ENCODE peak calls at places on chromosome 6, in five cellular contexts. C, R, Z, B and T are unnamed samples.

GRCh38 chr6:154994881-154995240 is 254 bp upstream of the TIAM2 start:
- DNase-seq in C (no peak), R (no peak), Z (no peak), B (no peak), T (no peak)

GRCh38 chr6:38443750-38444149 is 196.0 kb downstream of the BTBD9 start:
- DNase-seq in C (no peak), R (no peak), Z (no peak), B (no peak), T (no peak)

GRCh38 chr6:166927240-166927941 is 29.0 kb downstream of the RNASET2 start:
- DNase-seq in C (peak), R (no peak), Z (no peak), B (no peak), T (no peak)

GRCh38 chr6:94902974-94903628 is 674.2 kb upstream of the MANEA start:
- DNase-seq in C (no peak), R (no peak), Z (no peak), B (no peak), T (no peak)

GRCh38 chr6:94341173-94341572 is 921.8 kb upstream of the EPHA7 start:
- DNase-seq in C (no peak), R (no peak), Z (no peak), B (no peak), T (no peak)

GRCh38 chr6:140561701-140562100 is 1187.3 kb upstream of the CITED2 start:
- DNase-seq in C (no peak), R (no peak), Z (no peak), B (no peak), T (no peak)

GRCh38 chr6:112018619-112019416 is 35.1 kb upstream of the CCN6 start:
- DNase-seq in C (peak), R (no peak), Z (no peak), B (no peak), T (no peak)

GRCh38 chr6:53128842-53129241 is 19.8 kb downstream of the GCM1 start:
- DNase-seq in C (no peak), R (no peak), Z (no peak), B (no peak), T (peak)

GRCh38 chr6:20688710-20689500 is 154.6 kb downstream of the CDKAL1 start:
- DNase-seq in C (no peak), R (no peak), Z (no peak), B (no peak), T (peak)

GRCh38 chr6:165984743-165985142 is 182.9 kb downstream of the TBXT start:
- DNase-seq in C (no peak), R (no peak), Z (no peak), B (no peak), T (no peak)

GRCh38 chr6:20686142-20686541 is 151.9 kb downstream of the CDKAL1 start:
- DNase-seq in C (no peak), R (no peak), Z (no peak), B (no peak), T (no peak)

GRCh38 chr6:163460307-163460782 is 45.8 kb downstream of the QKI start:
- DNase-seq in C (no peak), R (no peak), Z (no peak), B (no peak), T (peak)
- H3K4me3 ChIP-seq in C (peak), R (peak), Z (no peak), B (peak), T (peak)

GRCh38 chr6:33314943-33315752 is 1.3 kb upstream of the TAPBP start:
- DNase-seq in C (peak), R (peak), Z (no peak), B (peak), T (no peak)
- H3K4me3 ChIP-seq in C (peak), R (peak), Z (peak), B (peak), T (peak)

GRCh38 chr6:10418361-10418861 is 3.5 kb upstream of the TFAP2A start:
- DNase-seq in C (no peak), R (no peak), Z (no peak), B (no peak), T (no peak)

GRCh38 chr6:10416863-10417641 is 2.2 kb upstream of the TFAP2A start:
- DNase-seq in C (no peak), R (no peak), Z (no peak), B (no peak), T (no peak)

GRCh38 chr6:10416516-10416862 is 1.6 kb upstream of the TFAP2A start:
- DNase-seq in C (no peak), R (no peak), Z (no peak), B (no peak), T (no peak)

GRCh38 chr6:10418862-10419748 is 4.2 kb upstream of the TFAP2A start:
- DNase-seq in C (no peak), R (peak), Z (no peak), B (no peak), T (no peak)

DNA sequence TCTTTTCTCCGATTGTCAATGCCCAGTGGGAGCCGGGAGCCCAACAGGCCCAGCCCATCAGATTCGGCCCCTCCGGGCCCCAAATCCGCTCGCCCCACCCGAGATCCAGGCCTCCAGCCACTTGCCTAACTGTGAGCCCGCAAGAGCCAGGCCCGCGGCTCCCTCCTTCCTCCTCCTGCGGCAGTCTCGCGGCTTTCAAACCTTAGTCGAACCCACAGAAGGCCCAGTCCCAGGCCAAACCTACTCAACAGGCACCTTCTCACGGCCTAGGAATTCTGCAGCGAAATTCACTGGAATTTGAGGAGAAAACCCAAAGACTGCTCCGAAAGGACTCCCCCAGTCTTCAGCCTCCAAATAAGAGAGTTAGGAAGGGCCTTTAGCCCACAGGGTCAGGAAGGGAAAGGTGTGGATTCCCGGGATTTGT is 2.8 kb upstream of the TFAP2A start:
- DNase-seq in C (no peak), R (no peak), Z (no peak), B (no peak), T (no peak)
- H3K4me3 ChIP-seq in C (no peak), R (peak), Z (no peak), B (no peak), T (no peak)

GRCh38 chr6:101116337-101116736 is 235.2 kb upstream of the ASCC3 start:
- DNase-seq in C (no peak), R (no peak), Z (no peak), B (no peak), T (no peak)

GRCh38 chr6:101120747-101121146 is 239.6 kb upstream of the ASCC3 start:
- DNase-seq in C (no peak), R (no peak), Z (no peak), B (no peak), T (no peak)

GRCh38 chr6:101113468-101114260 is 232.5 kb upstream of the ASCC3 start:
- DNase-seq in C (no peak), R (no peak), Z (no peak), B (no peak), T (no peak)

GRCh38 chr6:101114703-101115102 is 233.6 kb upstream of the ASCC3 start:
- DNase-seq in C (peak), R (no peak), Z (no peak), B (no peak), T (peak)

GRCh38 chr6:101117397-101118185 is 236.5 kb upstream of the ASCC3 start:
- DNase-seq in C (no peak), R (no peak), Z (no peak), B (peak), T (no peak)
- H3K4me3 ChIP-seq in C (no peak), R (no peak), Z (no peak), B (no peak), T (no peak)

GRCh38 chr6:33071579-33071978 is 1.9 kb downstream of the HLA-DPA1 start:
- DNase-seq in C (no peak), R (no peak), Z (no peak), B (no peak), T (no peak)

GRCh38 chr6:33070909-33071308 is 2.5 kb downstream of the HLA-DPA1 start:
- DNase-seq in C (no peak), R (no peak), Z (no peak), B (no peak), T (no peak)

GRCh38 chr6:33073431-33073871 is at the start of gene HLA-DPA1:
- DNase-seq in C (peak), R (no peak), Z (no peak), B (peak), T (no peak)

GRCh38 chr6:33075208-33075567 is 602 bp upstream of the HLA-DPB1 start:
- DNase-seq in C (no peak), R (no peak), Z (no peak), B (no peak), T (no peak)

GRCh38 chr6:33072508-33073100 is 845 bp downstream of the HLA-DPA1 start:
- DNase-seq in C (no peak), R (no peak), Z (no peak), B (no peak), T (no peak)
- H3K4me3 ChIP-seq in C (peak), R (peak), Z (no peak), B (no peak), T (no peak)

GRCh38 chr6:113873043-113873667 is 16.0 kb downstream of the MARCKS start:
- DNase-seq in C (peak), R (no peak), Z (no peak), B (peak), T (no peak)

GRCh38 chr6:113870917-113871316 is 13.8 kb downstream of the MARCKS start:
- DNase-seq in C (no peak), R (no peak), Z (no peak), B (no peak), T (no peak)

GRCh38 chr6:113875470-113875869 is 18.3 kb downstream of the MARCKS start:
- DNase-seq in C (no peak), R (no peak), Z (no peak), B (no peak), T (no peak)

GRCh38 chr6:113876654-113877053 is 19.5 kb downstream of the MARCKS start:
- DNase-seq in C (no peak), R (no peak), Z (no peak), B (no peak), T (no peak)

GRCh38 chr6:113871975-113872374 is 14.8 kb downstream of the MARCKS start:
- DNase-seq in C (no peak), R (no peak), Z (no peak), B (no peak), T (no peak)
- H3K4me3 ChIP-seq in C (no peak), R (no peak), Z (no peak), B (no peak), T (peak)

DNA sequence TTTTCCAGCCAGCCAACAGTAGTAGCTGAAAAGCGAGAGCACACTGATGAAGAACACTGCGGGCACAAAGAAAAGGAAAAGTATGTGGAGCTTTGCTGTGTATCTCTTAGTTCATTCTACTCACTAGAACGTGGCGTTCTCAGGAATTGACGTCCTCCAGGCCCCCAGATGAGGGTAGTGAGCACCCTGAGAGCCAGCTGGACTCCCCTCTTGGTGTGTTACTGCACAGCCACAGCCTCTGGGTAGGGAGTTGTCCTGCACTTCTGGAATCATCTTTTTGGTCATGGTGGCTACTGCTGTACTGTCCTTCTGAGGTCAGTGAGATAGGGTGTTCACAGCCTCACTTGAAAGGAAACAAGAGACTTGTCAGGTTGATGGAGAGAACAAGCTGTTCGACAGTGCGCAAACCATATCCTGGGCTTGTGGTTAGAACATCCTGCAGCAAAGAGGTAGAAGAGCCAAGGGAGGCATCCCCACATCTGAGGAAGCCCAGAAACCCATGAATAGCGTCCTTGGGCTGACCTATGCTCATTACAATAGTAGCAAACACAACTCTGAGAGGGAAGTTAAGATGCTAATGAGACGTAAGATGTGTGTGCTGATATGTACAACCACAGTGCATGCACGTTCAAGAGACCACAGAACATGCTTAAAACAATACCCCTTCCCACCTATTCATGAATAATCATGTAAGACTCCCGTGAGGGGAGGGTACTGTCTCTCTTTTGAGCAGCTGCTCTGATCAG is 14.6 kb upstream of the HLA-F start:
- DNase-seq in C (no peak), R (no peak), Z (no peak), B (peak), T (no peak)
- H3K4me3 ChIP-seq in C (no peak), R (no peak), Z (no peak), B (no peak), T (no peak)